ENCODE peak calls at places on chromosomes 3 and 15, in eight cellular contexts. A is activated gamma-delta T cell; P is posterior cingulate gyrus; N is aorta; X is BJ; V is stimulated activated CD4-positive, alpha-beta T cell treated with anti-CD3 and anti-CD28 coated beads, TNF-alpha, amount 100 ng/mL, for 24 hours; D is T-helper 2 cell treated with Interferon-gamma antibody and Interleukin-4, amounts not matched to agents 5 μg/mL and 100 μg/mL, for 36 hours; L is SW 1271. Q is an unnamed sample.

GRCh38 chr15:80275946-80276345 is 23.9 kb upstream of the CTXND1 start:
- DNase-seq in A (no peak), P (no peak), N (no peak), X (no peak), V (no peak), D (no peak), L (no peak), Q (no peak)

GRCh38 chr15:52427804-52428203 is 100.9 kb downstream of the MYO5A start:
- DNase-seq in A (no peak), P (no peak), N (no peak), X (no peak), V (no peak), D (no peak), L (no peak), Q (peak)

GRCh38 chr3:196531418-196531817 is 16.3 kb upstream of the SMCO1 start:
- DNase-seq in A (no peak), P (no peak), N (no peak), X (no peak), V (no peak), D (no peak), L (no peak), Q (no peak)

GRCh38 chr3:37833790-37834189 is 27.9 kb upstream of the CTDSPL start:
- DNase-seq in A (no peak), P (no peak), N (no peak), X (no peak), V (no peak), D (no peak), L (no peak), Q (no peak)

GRCh38 chr3:145124886-145125285 is 1036.1 kb downstream of the PLOD2 start:
- DNase-seq in A (no peak), P (no peak), N (no peak), X (no peak), V (no peak), D (no peak), L (no peak), Q (no peak)

GRCh38 chr15:99980791-99981190 is 247.6 kb upstream of the LYSMD4 start:
- DNase-seq in A (no peak), P (no peak), N (peak), X (no peak), V (no peak), D (no peak), L (no peak), Q (no peak)

GRCh38 chr15:91852741-91853500 is 587 bp upstream of the SLCO3A1 start:
- DNase-seq in A (peak), P (peak), N (peak), X (no peak), V (peak), D (peak), L (peak), Q (peak)

GRCh38 chr3:127915115-127915936 is at the start of gene KBTBD12:
- DNase-seq in A (no peak), P (peak), N (peak), X (no peak), V (no peak), D (no peak), L (no peak), Q (peak)

GRCh38 chr3:29140706-29141105 is 140.2 kb upstream of the RBMS3 start:
- DNase-seq in A (no peak), P (no peak), N (no peak), X (no peak), V (no peak), D (no peak), L (no peak), Q (no peak)